ENCODE peak calls at places on chromosomes 5 and 9, in eight cellular contexts. One of them, this sample, is unnamed.

GRCh38 chr9:81317939-81318338 is 371.4 kb downstream of the TLE1 start:
- DNase-seq in left lung: no peak
- DNase-seq in astrocyte of the spinal cord: peak; percentile 38
- DNase-seq in neural progenitor cell: peak; percentile 25
- DNase-seq in dorsolateral prefrontal cortex: no peak
- DNase-seq in fibroblast of lung: no peak
- DNase-seq in endothelial cell of umbilical vein: no peak
- DNase-seq in HFFc6: no peak
- DNase-seq in this sample: no peak

GRCh38 chr5:5886812-5887486 is 464.5 kb downstream of the ICE1 start:
- DNase-seq in left lung: peak; percentile 35
- DNase-seq in astrocyte of the spinal cord: no peak
- DNase-seq in neural progenitor cell: peak; percentile 62
- DNase-seq in dorsolateral prefrontal cortex: no peak
- DNase-seq in fibroblast of lung: no peak
- DNase-seq in endothelial cell of umbilical vein: no peak
- DNase-seq in HFFc6: no peak
- DNase-seq in this sample: peak; percentile 14

GRCh38 chr9:118331622-118332045 is 627.4 kb downstream of the TLR4 start:
- DNase-seq in left lung: no peak
- DNase-seq in astrocyte of the spinal cord: peak; percentile 78
- DNase-seq in neural progenitor cell: no peak
- DNase-seq in dorsolateral prefrontal cortex: no peak
- DNase-seq in fibroblast of lung: peak; percentile 0
- DNase-seq in endothelial cell of umbilical vein: no peak
- DNase-seq in HFFc6: peak; percentile 30
- DNase-seq in this sample: no peak

GRCh38 chr9:89468271-89468960 is 29.5 kb downstream of the SEMA4D start:
- DNase-seq in left lung: no peak
- DNase-seq in astrocyte of the spinal cord: no peak
- DNase-seq in neural progenitor cell: no peak
- DNase-seq in dorsolateral prefrontal cortex: no peak
- DNase-seq in fibroblast of lung: no peak
- DNase-seq in endothelial cell of umbilical vein: no peak
- DNase-seq in HFFc6: no peak
- DNase-seq in this sample: no peak

GRCh38 chr9:126676685-126677143 is 63.0 kb downstream of the LMX1B start:
- DNase-seq in left lung: no peak
- DNase-seq in astrocyte of the spinal cord: no peak
- DNase-seq in neural progenitor cell: peak; percentile 96
- DNase-seq in dorsolateral prefrontal cortex: no peak
- DNase-seq in fibroblast of lung: no peak
- DNase-seq in endothelial cell of umbilical vein: no peak
- DNase-seq in HFFc6: no peak
- DNase-seq in this sample: no peak

GRCh38 chr9:93679536-93680444 is 103.4 kb downstream of the PHF2 start:
- DNase-seq in left lung: peak; percentile 19
- DNase-seq in astrocyte of the spinal cord: no peak
- DNase-seq in neural progenitor cell: no peak
- DNase-seq in dorsolateral prefrontal cortex: peak; percentile 21
- DNase-seq in fibroblast of lung: no peak
- DNase-seq in endothelial cell of umbilical vein: no peak
- DNase-seq in HFFc6: no peak
- DNase-seq in this sample: peak; percentile 1

GRCh38 chr5:65708140-65708539 is 13.8 kb downstream of the SGTB start:
- DNase-seq in left lung: no peak
- DNase-seq in astrocyte of the spinal cord: no peak
- DNase-seq in neural progenitor cell: no peak
- DNase-seq in dorsolateral prefrontal cortex: no peak
- DNase-seq in fibroblast of lung: peak; percentile 21
- DNase-seq in endothelial cell of umbilical vein: no peak
- DNase-seq in HFFc6: no peak
- DNase-seq in this sample: no peak

GRCh38 chr5:72503888-72504491 is 3.2 kb downstream of the ZNF366 start:
- DNase-seq in left lung: no peak
- DNase-seq in astrocyte of the spinal cord: peak; percentile 42
- DNase-seq in neural progenitor cell: no peak
- DNase-seq in dorsolateral prefrontal cortex: no peak
- DNase-seq in fibroblast of lung: peak; percentile 77
- DNase-seq in endothelial cell of umbilical vein: peak; percentile 48
- DNase-seq in HFFc6: peak; percentile 48
- DNase-seq in this sample: no peak

GRCh38 chr9:76486151-76486550 is 27.2 kb downstream of the GCNT1 start:
- DNase-seq in left lung: no peak
- DNase-seq in astrocyte of the spinal cord: peak; percentile 16
- DNase-seq in neural progenitor cell: no peak
- DNase-seq in dorsolateral prefrontal cortex: no peak
- DNase-seq in fibroblast of lung: no peak
- DNase-seq in endothelial cell of umbilical vein: no peak
- DNase-seq in HFFc6: no peak
- DNase-seq in this sample: no peak

GRCh38 chr5:158463971-158464370 is 605.0 kb upstream of the CLINT1 start:
- DNase-seq in left lung: no peak
- DNase-seq in astrocyte of the spinal cord: no peak
- DNase-seq in neural progenitor cell: no peak
- DNase-seq in dorsolateral prefrontal cortex: no peak
- DNase-seq in fibroblast of lung: peak; percentile 67
- DNase-seq in endothelial cell of umbilical vein: no peak
- DNase-seq in HFFc6: no peak
- DNase-seq in this sample: no peak

GRCh38 chr5:35656721-35657120 is 39.1 kb downstream of the SPEF2 start:
- DNase-seq in left lung: no peak
- DNase-seq in astrocyte of the spinal cord: no peak
- DNase-seq in neural progenitor cell: no peak
- DNase-seq in dorsolateral prefrontal cortex: peak; percentile 36
- DNase-seq in fibroblast of lung: no peak
- DNase-seq in endothelial cell of umbilical vein: no peak
- DNase-seq in HFFc6: peak; percentile 51
- DNase-seq in this sample: no peak

GRCh38 chr9:93177676-93178075 is 6.3 kb upstream of the WNK2 start:
- DNase-seq in left lung: no peak
- DNase-seq in astrocyte of the spinal cord: no peak
- DNase-seq in neural progenitor cell: no peak
- DNase-seq in dorsolateral prefrontal cortex: no peak
- DNase-seq in fibroblast of lung: no peak
- DNase-seq in endothelial cell of umbilical vein: no peak
- DNase-seq in HFFc6: no peak
- DNase-seq in this sample: no peak

GRCh38 chr9:136939996-136940525 is 4.5 kb downstream of the FBXW5 start:
- DNase-seq in left lung: peak; percentile 25
- DNase-seq in astrocyte of the spinal cord: no peak
- DNase-seq in neural progenitor cell: no peak
- DNase-seq in dorsolateral prefrontal cortex: peak; percentile 87
- DNase-seq in fibroblast of lung: no peak
- DNase-seq in endothelial cell of umbilical vein: no peak
- DNase-seq in HFFc6: no peak
- DNase-seq in this sample: no peak

GRCh38 chr5:179824745-179825112 is 4.0 kb downstream of the SQSTM1 start:
- DNase-seq in left lung: no peak
- DNase-seq in astrocyte of the spinal cord: no peak
- DNase-seq in neural progenitor cell: no peak
- DNase-seq in dorsolateral prefrontal cortex: no peak
- DNase-seq in fibroblast of lung: no peak
- DNase-seq in endothelial cell of umbilical vein: no peak
- DNase-seq in HFFc6: no peak
- DNase-seq in this sample: no peak

GRCh38 chr5:179828756-179829421 is 8.2 kb downstream of the SQSTM1 start:
- DNase-seq in left lung: no peak
- DNase-seq in astrocyte of the spinal cord: no peak
- DNase-seq in neural progenitor cell: no peak
- DNase-seq in dorsolateral prefrontal cortex: no peak
- DNase-seq in fibroblast of lung: no peak
- DNase-seq in endothelial cell of umbilical vein: no peak
- DNase-seq in HFFc6: no peak
- DNase-seq in this sample: no peak

GRCh38 chr5:179827684-179828083 is 7.0 kb downstream of the SQSTM1 start:
- DNase-seq in left lung: peak; percentile 59
- DNase-seq in astrocyte of the spinal cord: peak; percentile 62
- DNase-seq in neural progenitor cell: no peak
- DNase-seq in dorsolateral prefrontal cortex: no peak
- DNase-seq in fibroblast of lung: peak; percentile 41
- DNase-seq in endothelial cell of umbilical vein: peak; percentile 46
- DNase-seq in HFFc6: peak; percentile 70
- DNase-seq in this sample: no peak

GRCh38 chr5:179823937-179824744 is 3.4 kb downstream of the SQSTM1 start:
- DNase-seq in left lung: peak; percentile 32
- DNase-seq in astrocyte of the spinal cord: no peak
- DNase-seq in neural progenitor cell: no peak
- DNase-seq in dorsolateral prefrontal cortex: no peak
- DNase-seq in fibroblast of lung: no peak
- DNase-seq in endothelial cell of umbilical vein: no peak
- DNase-seq in HFFc6: no peak
- DNase-seq in this sample: no peak

DNA sequence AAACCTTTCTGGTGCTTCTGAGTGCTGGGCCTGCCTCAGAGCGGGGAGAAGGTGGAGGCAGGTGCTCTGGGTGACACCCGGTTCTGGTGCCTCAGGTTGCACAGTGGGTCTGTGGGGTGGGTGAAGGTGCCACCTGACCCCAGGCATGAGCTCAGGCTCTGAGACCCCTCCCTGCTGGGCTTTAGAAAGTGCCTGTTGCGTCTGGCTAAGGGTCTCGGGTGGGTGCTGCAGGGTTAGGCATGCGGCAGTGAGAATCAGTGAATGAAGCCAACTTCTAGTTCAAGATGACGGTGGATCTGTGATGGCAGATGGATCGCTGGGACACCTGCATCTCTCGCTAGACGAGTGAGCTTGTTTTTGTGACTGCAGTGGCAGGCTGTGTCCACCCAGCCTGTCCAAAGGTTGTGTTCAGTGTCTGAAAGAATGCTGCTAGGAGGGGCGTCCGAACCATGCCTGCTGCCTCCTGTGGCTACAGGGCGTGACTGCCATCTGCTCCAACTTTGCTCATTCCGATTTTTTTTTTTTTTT is 5.0 kb downstream of the SQSTM1 start:
- DNase-seq in left lung: no peak
- DNase-seq in astrocyte of the spinal cord: no peak
- DNase-seq in neural progenitor cell: no peak
- DNase-seq in dorsolateral prefrontal cortex: no peak
- DNase-seq in fibroblast of lung: no peak
- DNase-seq in endothelial cell of umbilical vein: no peak
- DNase-seq in HFFc6: no peak
- DNase-seq in this sample: no peak
- TF ChIP-seq CTCF in left lung: no peak
- TF ChIP-seq CTCF in astrocyte of the spinal cord: no peak
- TF ChIP-seq CTCF in neural progenitor cell: no peak
- TF ChIP-seq CTCF in dorsolateral prefrontal cortex: no peak
- TF ChIP-seq CTCF in fibroblast of lung: no peak
- TF ChIP-seq CTCF in endothelial cell of umbilical vein: no peak
- TF ChIP-seq CTCF in HFFc6: peak; percentile 16
- TF ChIP-seq CTCF in this sample: peak; percentile 25

GRCh38 chr5:137201876-137202275 is 297.2 kb downstream of the SPOCK1 start:
- DNase-seq in left lung: no peak
- DNase-seq in astrocyte of the spinal cord: peak; percentile 12
- DNase-seq in neural progenitor cell: no peak
- DNase-seq in dorsolateral prefrontal cortex: no peak
- DNase-seq in fibroblast of lung: no peak
- DNase-seq in endothelial cell of umbilical vein: no peak
- DNase-seq in HFFc6: peak; percentile 80
- DNase-seq in this sample: no peak

GRCh38 chr5:137199201-137199600 is 299.9 kb downstream of the SPOCK1 start:
- DNase-seq in left lung: no peak
- DNase-seq in astrocyte of the spinal cord: no peak
- DNase-seq in neural progenitor cell: no peak
- DNase-seq in dorsolateral prefrontal cortex: no peak
- DNase-seq in fibroblast of lung: no peak
- DNase-seq in endothelial cell of umbilical vein: no peak
- DNase-seq in HFFc6: no peak
- DNase-seq in this sample: no peak

GRCh38 chr5:137203011-137203632 is 296.0 kb downstream of the SPOCK1 start:
- DNase-seq in left lung: no peak
- DNase-seq in astrocyte of the spinal cord: no peak
- DNase-seq in neural progenitor cell: no peak
- DNase-seq in dorsolateral prefrontal cortex: no peak
- DNase-seq in fibroblast of lung: no peak
- DNase-seq in endothelial cell of umbilical vein: no peak
- DNase-seq in HFFc6: no peak
- DNase-seq in this sample: no peak

GRCh38 chr5:137200906-137201305 is 298.2 kb downstream of the SPOCK1 start:
- DNase-seq in left lung: no peak
- DNase-seq in astrocyte of the spinal cord: no peak
- DNase-seq in neural progenitor cell: peak; percentile 70
- DNase-seq in dorsolateral prefrontal cortex: no peak
- DNase-seq in fibroblast of lung: no peak
- DNase-seq in endothelial cell of umbilical vein: no peak
- DNase-seq in HFFc6: no peak
- DNase-seq in this sample: no peak

GRCh38 chr5:137199966-137200365 is 299.2 kb downstream of the SPOCK1 start:
- DNase-seq in left lung: no peak
- DNase-seq in astrocyte of the spinal cord: peak; percentile 14
- DNase-seq in neural progenitor cell: no peak
- DNase-seq in dorsolateral prefrontal cortex: no peak
- DNase-seq in fibroblast of lung: no peak
- DNase-seq in endothelial cell of umbilical vein: no peak
- DNase-seq in HFFc6: peak; percentile 79
- DNase-seq in this sample: no peak
- TF ChIP-seq CTCF in left lung: no peak
- TF ChIP-seq CTCF in astrocyte of the spinal cord: no peak
- TF ChIP-seq CTCF in neural progenitor cell: no peak
- TF ChIP-seq CTCF in dorsolateral prefrontal cortex: no peak
- TF ChIP-seq CTCF in fibroblast of lung: no peak
- TF ChIP-seq CTCF in endothelial cell of umbilical vein: no peak
- TF ChIP-seq CTCF in HFFc6: peak; percentile 69
- TF ChIP-seq CTCF in this sample: no peak

DNA sequence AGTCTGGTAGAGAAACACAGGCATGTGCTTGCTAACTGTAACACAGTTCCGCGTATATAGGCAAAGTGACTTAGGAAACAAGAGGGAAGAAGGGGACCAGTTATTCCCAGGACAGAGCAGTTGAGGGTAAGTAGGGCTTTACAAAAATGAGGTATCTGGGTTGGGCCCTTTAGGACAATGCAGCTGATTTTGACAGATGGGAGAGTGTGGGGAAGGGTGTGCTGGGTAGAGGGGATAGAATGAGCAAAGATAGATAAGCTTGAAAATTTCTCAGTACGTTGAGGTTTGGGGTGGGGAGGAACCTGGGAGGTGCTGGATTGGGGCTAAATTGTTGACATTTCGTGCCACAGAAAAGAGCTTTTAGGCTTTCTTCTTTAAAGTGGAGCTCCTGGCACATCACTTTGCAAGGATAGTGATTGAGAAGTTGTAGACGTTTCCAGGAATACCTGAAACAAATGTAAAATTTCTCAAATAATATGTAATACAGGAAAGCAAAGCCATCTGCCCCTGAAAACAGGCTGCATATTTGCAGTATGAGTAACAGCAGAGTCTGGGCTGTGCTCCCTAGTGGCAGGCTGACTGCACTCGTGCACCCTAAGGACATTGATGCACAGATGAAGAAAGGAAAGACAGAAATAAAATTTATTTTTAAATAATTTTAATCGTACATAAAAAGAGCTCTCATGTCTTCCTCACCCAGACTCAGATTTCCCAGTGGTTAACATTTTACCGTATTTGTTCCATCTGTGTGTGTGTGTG is 145.0 kb upstream of the DMRT1 start:
- DNase-seq in left lung: no peak
- DNase-seq in astrocyte of the spinal cord: peak; percentile 70
- DNase-seq in neural progenitor cell: no peak
- DNase-seq in dorsolateral prefrontal cortex: no peak
- DNase-seq in fibroblast of lung: peak; percentile 68
- DNase-seq in endothelial cell of umbilical vein: peak; percentile 77
- DNase-seq in HFFc6: peak; percentile 70
- DNase-seq in this sample: no peak
- TF ChIP-seq CTCF in left lung: no peak
- TF ChIP-seq CTCF in astrocyte of the spinal cord: peak; percentile 31
- TF ChIP-seq CTCF in neural progenitor cell: no peak
- TF ChIP-seq CTCF in dorsolateral prefrontal cortex: peak; percentile 31
- TF ChIP-seq CTCF in fibroblast of lung: peak; percentile 39
- TF ChIP-seq CTCF in endothelial cell of umbilical vein: peak; percentile 47
- TF ChIP-seq CTCF in HFFc6: peak; percentile 42
- TF ChIP-seq CTCF in this sample: no peak

GRCh38 chr5:109141499-109142200 is 268.1 kb downstream of the PJA2 start:
- DNase-seq in left lung: no peak
- DNase-seq in astrocyte of the spinal cord: peak; percentile 41
- DNase-seq in neural progenitor cell: no peak
- DNase-seq in dorsolateral prefrontal cortex: no peak
- DNase-seq in fibroblast of lung: peak; percentile 48
- DNase-seq in endothelial cell of umbilical vein: no peak
- DNase-seq in HFFc6: no peak
- DNase-seq in this sample: no peak
- TF ChIP-seq CTCF in left lung: no peak
- TF ChIP-seq CTCF in astrocyte of the spinal cord: peak; percentile 20
- TF ChIP-seq CTCF in neural progenitor cell: peak; percentile 21
- TF ChIP-seq CTCF in dorsolateral prefrontal cortex: no peak
- TF ChIP-seq CTCF in fibroblast of lung: peak; percentile 20
- TF ChIP-seq CTCF in endothelial cell of umbilical vein: no peak
- TF ChIP-seq CTCF in HFFc6: peak; percentile 33
- TF ChIP-seq CTCF in this sample: no peak

This sample was measured in neural crest cell.